ENCODE peak calls at places on chromosome 13, in ten cellular contexts. U is adrenal gland; L is IMR-90; N is nephron progenitor cell; Y is CD4-positive, alpha-beta T cell; S is left ventricle myocardium inferior; K is A549; Z is cardiac fibroblast; B is endothelial cell; E is AG10803. R is an unnamed sample.

GRCh38 chr13:52797176-52797575 is 51.3 kb downstream of the PCDH8 start:
- DNase-seq in Y (no peak), Z (no peak), L (no peak), E (no peak), N (no peak), B (no peak), K (no peak), U (no peak), S (no peak), R (no peak)

GRCh38 chr13:94987869-94988268 is 275.5 kb upstream of the SOX21 start:
- DNase-seq in Z (peak; percentile 79), E (no peak), N (no peak), Y (no peak), U (no peak), S (no peak), L (no peak), K (no peak), B (no peak), R (no peak)

GRCh38 chr13:32025730-32026129 is 5.8 kb upstream of the FRY start:
- DNase-seq in B (no peak), L (no peak), Y (no peak), U (no peak), Z (no peak), N (no peak), K (no peak), S (no peak), E (no peak), R (no peak)

GRCh38 chr13:90683711-90684131 is 663.8 kb upstream of the MIR17HG start:
- DNase-seq in B (no peak), E (no peak), Y (no peak), Z (peak; percentile 46), L (peak; percentile 56), N (no peak), K (no peak), U (no peak), S (no peak), R (no peak)

GRCh38 chr13:91017031-91017668 is 330.3 kb upstream of the MIR17HG start:
- DNase-seq in Y (no peak), N (peak; percentile 57), U (no peak), S (no peak), Z (peak; percentile 46), E (peak; percentile 12), L (peak; percentile 9), B (peak; percentile 60), K (peak; percentile 40), R (peak; percentile 44)

GRCh38 chr13:61030445-61030844 is 385.2 kb downstream of the PCDH20 start:
- DNase-seq in Y (no peak), N (no peak), Z (no peak), S (no peak), B (no peak), K (no peak), L (no peak), E (no peak), U (no peak), R (no peak)

GRCh38 chr13:93603043-93603442 is 376.4 kb downstream of the GPC6 start:
- DNase-seq in Y (no peak), K (no peak), N (no peak), L (peak; percentile 82), E (peak; percentile 95), S (no peak), Z (peak; percentile 88), U (no peak), B (no peak), R (no peak)

GRCh38 chr13:101917475-101917810 is 465.0 kb downstream of the ITGBL1 start:
- DNase-seq in L (no peak), U (no peak), N (no peak), Y (no peak), E (no peak), K (no peak), B (no peak), Z (no peak), S (no peak), R (no peak)

DNA sequence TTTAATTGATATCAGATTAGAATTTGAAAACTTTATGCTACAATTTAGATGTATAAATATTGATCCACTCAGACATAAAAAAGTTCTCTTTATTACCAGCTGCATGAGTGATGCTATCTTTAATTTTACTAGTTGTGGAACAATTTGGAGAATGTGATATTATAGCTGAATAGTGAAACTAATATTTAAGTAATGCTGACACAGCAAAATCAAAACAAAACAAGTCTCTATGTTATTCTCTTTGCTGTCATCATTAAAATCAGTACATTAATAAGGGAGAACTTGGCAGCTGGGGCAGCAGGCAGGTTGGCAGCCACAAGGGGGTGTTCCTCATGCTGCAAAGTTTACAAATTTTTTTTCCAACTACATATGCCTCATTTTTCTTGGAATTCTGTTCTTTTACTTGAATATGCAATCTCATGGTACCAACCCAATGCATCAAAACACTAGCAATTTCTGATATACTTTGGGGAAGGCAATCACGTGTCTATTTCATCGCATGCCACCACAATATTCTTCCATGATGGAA is 585.3 kb downstream of the FGF9 start:
- DNase-seq in Z (no peak), Y (no peak), N (no peak), K (no peak), L (no peak), U (no peak), B (no peak), E (no peak), S (no peak), R (no peak)
- TF ChIP-seq CTCF in Z (no peak), Y (no peak), N (peak; percentile 24), K (no peak), L (no peak), U (peak; percentile 6), B (peak; percentile 53), E (peak; percentile 7), S (peak; percentile 41), R (no peak)

DNA sequence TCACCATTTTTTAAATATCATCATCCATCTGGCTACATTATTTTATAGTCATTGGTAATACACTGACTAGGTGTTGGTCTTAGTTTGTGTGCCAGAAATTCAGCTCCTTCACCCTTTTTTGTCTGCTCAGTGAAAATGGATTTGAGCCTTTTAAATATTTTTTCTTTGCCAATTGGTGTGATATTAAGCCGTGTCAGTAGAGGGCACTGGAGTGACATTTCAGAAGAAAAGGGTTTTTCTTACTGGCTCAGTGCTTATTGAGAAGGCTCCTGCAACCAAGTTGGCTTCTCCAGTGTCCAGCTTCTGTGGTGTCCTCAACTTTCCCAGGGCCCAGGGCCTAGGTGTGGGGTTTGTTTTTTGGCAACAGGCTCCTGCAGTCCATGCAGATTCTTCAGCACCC is 546.6 kb downstream of the DACH1 start:
- DNase-seq in E (no peak), N (no peak), U (no peak), L (peak; percentile 41), B (peak; percentile 41), Z (peak; percentile 61), K (no peak), Y (no peak), S (no peak), R (peak; percentile 19)
- TF ChIP-seq CTCF in E (no peak), N (no peak), U (no peak), L (peak; percentile 60), B (peak; percentile 67), Z (peak; percentile 64), K (no peak), Y (no peak), S (no peak), R (peak; percentile 42)

GRCh38 chr13:28753946-28754345 is 35.2 kb upstream of the SLC46A3 start:
- DNase-seq in U (no peak), K (no peak), B (no peak), Y (no peak), S (no peak), N (no peak), L (no peak), Z (peak; percentile 17), E (no peak), R (no peak)

GRCh38 chr13:28751210-28751935 is 32.6 kb upstream of the SLC46A3 start:
- DNase-seq in L (no peak), Y (no peak), N (no peak), U (no peak), K (no peak), Z (peak; percentile 66), B (no peak), E (peak; percentile 13), S (no peak), R (no peak)

GRCh38 chr13:28755546-28755870 is 36.7 kb upstream of the SLC46A3 start:
- DNase-seq in E (no peak), L (no peak), N (no peak), Y (no peak), Z (no peak), B (no peak), U (no peak), K (no peak), S (no peak), R (no peak)

GRCh38 chr13:28753208-28753892 is 34.6 kb upstream of the SLC46A3 start:
- DNase-seq in B (no peak), E (peak; percentile 96), U (peak; percentile 80), K (peak; percentile 61), Z (peak; percentile 96), N (no peak), L (peak; percentile 91), S (peak; percentile 21), Y (no peak), R (no peak)

DNA sequence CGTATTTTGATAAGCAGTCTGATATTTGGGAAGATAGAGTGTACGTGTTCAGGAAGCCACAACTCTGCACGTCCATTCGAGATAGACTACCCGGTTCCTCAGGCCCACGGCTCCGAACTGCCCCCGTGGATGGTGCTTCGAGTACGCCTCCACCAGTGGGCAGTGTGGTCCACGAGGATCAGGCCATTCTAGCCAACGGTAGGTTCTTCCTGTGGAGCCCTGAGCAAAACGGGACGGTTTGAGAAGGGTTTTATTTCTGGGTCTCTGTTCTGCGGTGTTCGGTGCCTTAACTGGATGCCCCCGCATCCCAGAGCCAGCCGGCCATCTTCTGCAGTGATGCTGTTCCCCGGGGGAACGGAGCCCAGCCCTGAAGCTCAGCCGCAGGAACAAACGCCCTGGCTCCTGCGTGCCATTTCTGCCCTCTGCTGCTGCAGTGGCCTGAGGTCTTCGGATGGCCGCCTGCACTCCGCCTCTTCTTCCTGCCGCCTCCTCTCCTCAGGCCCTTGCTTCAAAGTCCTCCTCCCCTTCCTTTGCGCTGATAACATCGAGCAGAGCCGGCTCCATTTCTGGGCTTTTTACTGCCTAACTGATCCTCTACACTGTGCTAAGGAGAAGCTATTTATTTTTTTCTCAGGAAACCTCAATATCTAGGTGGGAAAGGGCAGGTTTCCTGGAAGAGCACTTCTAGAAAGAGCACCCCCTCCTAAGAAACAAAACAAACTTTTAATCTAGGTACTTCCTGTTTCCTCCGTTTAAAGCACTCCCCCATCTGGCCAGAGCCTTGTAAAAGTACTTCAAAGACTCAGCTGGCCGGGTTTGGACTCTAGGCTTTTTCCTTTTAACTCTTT is 36.2 kb upstream of the SLC46A3 start:
- DNase-seq in B (peak; percentile 34), S (peak; percentile 36), L (peak; percentile 13), N (no peak), Z (peak; percentile 70), Y (no peak), K (no peak), E (peak; percentile 48), U (no peak), R (no peak)
- TF ChIP-seq CTCF in B (peak; percentile 33), S (peak; percentile 60), L (peak; percentile 14), N (no peak), Z (peak; percentile 21), Y (no peak), K (no peak), E (peak; percentile 21), U (no peak), R (no peak)

GRCh38 chr13:67099494-67099893 is 130.6 kb downstream of the PCDH9 start:
- DNase-seq in U (no peak), S (no peak), Y (no peak), B (no peak), L (no peak), E (no peak), K (no peak), N (no peak), Z (no peak), R (no peak)

GRCh38 chr13:67096418-67096817 is 133.7 kb downstream of the PCDH9 start:
- DNase-seq in N (no peak), S (no peak), Y (no peak), Z (no peak), K (no peak), U (no peak), E (no peak), B (no peak), L (no peak), R (no peak)

GRCh38 chr13:67097856-67098255 is 132.3 kb downstream of the PCDH9 start:
- DNase-seq in S (no peak), N (no peak), B (no peak), U (no peak), L (no peak), Y (no peak), K (no peak), E (no peak), Z (no peak), R (no peak)

GRCh38 chr13:67101730-67102467 is 128.2 kb downstream of the PCDH9 start:
- DNase-seq in U (no peak), N (no peak), B (no peak), K (no peak), S (no peak), E (no peak), Y (no peak), Z (peak; percentile 41), L (peak; percentile 6), R (no peak)

DNA sequence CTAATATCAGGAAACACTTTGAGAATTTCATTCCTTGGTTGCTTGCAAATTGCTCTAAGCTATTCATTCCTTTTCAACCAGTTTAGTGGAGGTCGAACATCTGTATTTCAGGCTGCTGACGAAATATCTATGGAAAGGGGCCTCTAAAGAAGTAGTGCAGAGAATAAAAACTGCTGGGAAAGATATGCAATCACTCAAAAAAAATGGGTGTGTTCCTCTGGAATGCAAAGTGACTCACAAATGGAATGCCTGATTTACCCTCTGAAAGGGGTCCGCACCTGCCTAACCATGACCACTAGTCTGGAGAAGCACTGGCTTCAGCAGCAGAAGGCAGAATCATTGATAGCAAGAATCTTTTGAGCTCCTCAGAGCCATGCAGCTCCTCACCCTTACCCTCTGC is 129.4 kb downstream of the PCDH9 start:
- DNase-seq in S (no peak), N (no peak), Y (no peak), L (no peak), Z (peak; percentile 46), K (no peak), B (no peak), U (no peak), E (no peak), R (no peak)
- TF ChIP-seq CTCF in S (no peak), N (no peak), Y (no peak), L (no peak), Z (no peak), K (no peak), B (no peak), U (no peak), E (no peak), R (no peak)